ENCODE peak calls at places on chromosome 9, in five cellular contexts. O is SK-N-SH, U is HepG2, I is GM12892, M is H1. S is an unnamed sample.

GRCh38 chr9:129379181-129379836 is 201.2 kb upstream of the IER5L start:
- DNase-seq in U (no peak), M (no peak), I (no peak), O (no peak), S (no peak)

GRCh38 chr9:129237195-129237611 is 59.1 kb upstream of the IER5L start:
- DNase-seq in M (no peak), U (no peak), I (no peak), O (no peak), S (no peak)

GRCh38 chr9:127873886-127874285 is 3.6 kb downstream of the AK1 start:
- DNase-seq in U (no peak), M (no peak), O (peak), I (no peak), S (no peak)

GRCh38 chr9:134366223-134367031 is 40.2 kb downstream of the RXRA start:
- DNase-seq in O (peak), U (no peak), I (no peak), M (no peak), S (no peak)

GRCh38 chr9:8835291-8835690 is 1035.7 kb upstream of the DMAC1 start:
- DNase-seq in I (no peak), U (no peak), M (no peak), O (no peak), S (no peak)

GRCh38 chr9:136110082-136111061 is 8.3 kb downstream of the TMEM250 start:
- DNase-seq in U (no peak), O (no peak), M (no peak), I (no peak), S (no peak)

GRCh38 chr9:124941689-124942561 is 1.0 kb upstream of the GOLGA1 start:
- DNase-seq in I (no peak), M (peak), O (peak), U (peak), S (no peak)

GRCh38 chr9:137110147-137110910 is 4.2 kb downstream of the DPP7 start:
- DNase-seq in I (no peak), O (no peak), U (no peak), M (no peak), S (no peak)

GRCh38 chr9:120914953-120915352 is 11.6 kb downstream of the TRAF1 start:
- DNase-seq in U (no peak), M (no peak), I (no peak), O (no peak), S (no peak)

GRCh38 chr9:79583957-79584654 is 12.3 kb downstream of the TLE4 start:
- DNase-seq in I (no peak), U (no peak), M (no peak), O (no peak), S (no peak)

GRCh38 chr9:115395511-115396021 is 277.6 kb upstream of the TNC start:
- DNase-seq in M (no peak), I (no peak), U (no peak), O (no peak), S (no peak)

DNA sequence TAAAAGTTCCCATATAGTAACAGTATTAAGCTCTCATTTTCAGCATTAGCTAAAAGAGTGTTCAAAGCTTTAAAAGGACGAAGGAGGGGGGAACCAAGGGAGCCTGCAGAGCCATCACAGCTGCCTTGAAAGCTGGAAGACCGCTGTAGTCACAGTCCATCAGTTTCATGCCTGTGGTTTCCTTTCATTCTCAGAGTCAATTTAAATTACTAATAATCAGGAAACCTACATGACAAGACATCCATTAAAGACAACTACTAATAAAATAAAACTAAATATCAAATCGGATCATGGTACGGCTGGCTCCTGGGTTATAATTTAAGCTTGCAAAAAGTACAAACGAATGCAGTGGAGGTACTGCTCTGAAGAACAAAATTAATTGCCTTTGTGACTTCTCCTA is 213.6 kb downstream of the DENND1A start:
- DNase-seq in M (no peak), O (no peak), I (no peak), U (no peak), S (no peak)
- TF ChIP-seq TAF1 in M (no peak), O (no peak), I (no peak), U (no peak), S (no peak)

GRCh38 chr9:4084440-4084818 is 215.4 kb downstream of the GLIS3 start:
- DNase-seq in M (no peak), I (no peak), U (no peak), O (no peak), S (no peak)
- TF ChIP-seq TAF1 in M (no peak), I (no peak), U (no peak), O (no peak), S (no peak)

GRCh38 chr9:92965759-92966517 is 18.6 kb downstream of the FGD3 start:
- DNase-seq in U (no peak), O (no peak), I (no peak), M (no peak), S (no peak)

GRCh38 chr9:92966518-92966800 is 19.1 kb downstream of the FGD3 start:
- DNase-seq in M (no peak), O (no peak), I (no peak), U (no peak), S (no peak)

GRCh38 chr9:92970467-92970923 is 23.2 kb downstream of the FGD3 start:
- DNase-seq in M (peak), I (no peak), U (no peak), O (no peak), S (no peak)

GRCh38 chr9:92969516-92970466 is 22.5 kb downstream of the FGD3 start:
- DNase-seq in O (no peak), U (no peak), I (no peak), M (no peak), S (no peak)

GRCh38 chr9:92968081-92968480 is 20.8 kb downstream of the FGD3 start:
- DNase-seq in O (no peak), I (no peak), M (no peak), U (no peak), S (no peak)
- TF ChIP-seq TAF1 in O (no peak), I (no peak), M (no peak), U (no peak), S (no peak)

GRCh38 chr9:69801994-69802393 is 18.6 kb upstream of the CFAP95 start:
- DNase-seq in U (peak), M (no peak), I (no peak), O (no peak), S (no peak)

GRCh38 chr9:69797680-69798079 is 22.9 kb upstream of the CFAP95 start:
- DNase-seq in O (no peak), M (no peak), U (no peak), I (no peak), S (no peak)

GRCh38 chr9:69798737-69799136 is 21.9 kb upstream of the CFAP95 start:
- DNase-seq in M (no peak), U (peak), O (no peak), I (no peak), S (no peak)
- TF ChIP-seq TAF1 in M (no peak), U (no peak), O (no peak), I (no peak), S (no peak)

GRCh38 chr9:34996181-34996904 is 6.8 kb downstream of the DNAJB5 start:
- DNase-seq in I (no peak), O (peak), M (no peak), U (no peak), S (no peak)
- TF ChIP-seq TAF1 in I (no peak), O (no peak), M (no peak), U (no peak), S (no peak)

DNA sequence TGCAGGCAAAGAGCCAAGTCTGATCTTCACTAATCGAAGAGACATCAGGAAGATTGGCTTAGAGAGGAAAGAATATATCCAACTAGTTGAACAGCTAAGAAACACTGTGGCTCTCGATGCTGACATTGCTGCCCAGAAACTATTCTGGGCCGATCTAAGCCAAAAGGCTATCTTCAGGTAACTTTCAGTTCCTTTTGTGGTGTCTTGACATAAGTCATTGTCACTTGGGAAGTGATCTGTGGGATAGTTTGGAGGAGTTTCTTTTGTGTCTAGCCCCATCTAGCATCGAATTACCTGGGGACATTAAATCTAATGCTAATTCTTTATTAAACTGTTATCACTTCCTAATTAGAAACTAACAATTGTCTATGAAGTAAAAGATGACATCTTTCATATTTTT is 24.0 kb downstream of the VLDLR start:
- DNase-seq in M (no peak), I (no peak), U (no peak), O (no peak), S (peak)
- TF ChIP-seq TAF1 in M (no peak), I (no peak), U (no peak), O (no peak), S (no peak)

GRCh38 chr9:96423322-96423984 is 5.3 kb upstream of the ZNF367 start:
- DNase-seq in I (no peak), M (peak), U (no peak), O (no peak), S (no peak)

GRCh38 chr9:96418074-96418919 is at the start of gene ZNF367:
- DNase-seq in I (peak), U (peak), M (peak), O (peak), S (peak)

GRCh38 chr9:96418920-96419690 is 935 bp upstream of the ZNF367 start:
- DNase-seq in I (peak), O (peak), U (peak), M (peak), S (peak)

GRCh38 chr9:96419691-96419969 is 1.5 kb upstream of the ZNF367 start:
- DNase-seq in O (no peak), M (no peak), U (no peak), I (no peak), S (no peak)

GRCh38 chr9:96420468-96421219 is 2.5 kb upstream of the ZNF367 start:
- DNase-seq in U (peak), O (no peak), M (no peak), I (no peak), S (no peak)
- TF ChIP-seq TAF1 in U (no peak), O (no peak), M (no peak), I (no peak), S (no peak)

S was measured in GM12891.